ENCODE peak calls at places on chromosome 6, in seven cellular contexts. Z is CD8-positive, alpha-beta T cell; L is A673; J is colonic mucosa; K is CD4-positive, CD25-positive, alpha-beta regulatory T cell; E is WERI-Rb-1; Y is GM23248. G is an unnamed sample.

GRCh38 chr6:112882381-112882780 is 535.3 kb downstream of the RFPL4B start:
- DNase-seq in Z (no peak), L (peak; percentile 18), J (no peak), K (no peak), E (no peak), Y (no peak), G (no peak)

GRCh38 chr6:52588087-52588709 is 11.3 kb upstream of the TRAM2 start:
- DNase-seq in Z (no peak), L (no peak), J (no peak), K (no peak), E (no peak), Y (no peak), G (no peak)

GRCh38 chr6:55794136-55794812 is 81.1 kb downstream of the BMP5 start:
- DNase-seq in Z (no peak), L (no peak), J (no peak), K (no peak), E (no peak), Y (peak; percentile 90), G (no peak)

GRCh38 chr6:21949211-21949801 is 347.5 kb downstream of the PRL start:
- DNase-seq in Z (no peak), L (peak; percentile 68), J (no peak), K (no peak), E (peak; percentile 83), Y (no peak), G (no peak)

GRCh38 chr6:2857580-2858337 is 16.1 kb upstream of the SERPINB1 start:
- DNase-seq in Z (peak; percentile 76), L (peak; percentile 88), J (no peak), K (peak; percentile 81), E (no peak), Y (no peak), G (peak; percentile 73)

GRCh38 chr6:127176175-127176574 is 57.7 kb downstream of the RSPO3 start:
- DNase-seq in Z (no peak), L (peak; percentile 30), J (no peak), K (no peak), E (no peak), Y (peak; percentile 46), G (no peak)

GRCh38 chr6:107488875-107489635 is 862 bp upstream of the SOBP start:
- DNase-seq in Z (no peak), L (peak; percentile 38), J (peak; percentile 33), K (peak; percentile 17), E (peak; percentile 44), Y (peak; percentile 47), G (peak; percentile 81)

GRCh38 chr6:84224251-84224650 is 3.2 kb downstream of the CEP162 start:
- DNase-seq in Z (no peak), L (no peak), J (no peak), K (no peak), E (no peak), Y (peak; percentile 8), G (no peak)

GRCh38 chr6:143400258-143401059 is 50.0 kb downstream of the ADAT2 start:
- DNase-seq in Z (no peak), L (peak; percentile 12), J (peak; percentile 52), K (peak; percentile 23), E (no peak), Y (no peak), G (peak; percentile 39)

GRCh38 chr6:42279144-42279781 is 61.6 kb upstream of the MRPS10 start:
- DNase-seq in Z (peak; percentile 46), L (no peak), J (peak; percentile 85), K (peak; percentile 81), E (no peak), Y (peak; percentile 72), G (no peak)

GRCh38 chr6:28940294-28940858 is 16.6 kb upstream of the TRIM27 start:
- DNase-seq in Z (peak; percentile 36), L (peak; percentile 82), J (peak; percentile 78), K (peak; percentile 59), E (peak; percentile 65), Y (no peak), G (peak; percentile 34)

GRCh38 chr6:33694401-33694931 is 17.0 kb downstream of the UQCC2 start:
- DNase-seq in Z (peak; percentile 73), L (peak; percentile 50), J (no peak), K (peak; percentile 86), E (peak; percentile 100), Y (peak; percentile 91), G (peak; percentile 70)

GRCh38 chr6:79634491-79634890 is 3.4 kb downstream of the SH3BGRL2 start:
- DNase-seq in Z (no peak), L (no peak), J (no peak), K (no peak), E (no peak), Y (no peak), G (no peak)

GRCh38 chr6:79632580-79632979 is 1.5 kb downstream of the SH3BGRL2 start:
- DNase-seq in Z (no peak), L (no peak), J (no peak), K (no peak), E (no peak), Y (no peak), G (no peak)

GRCh38 chr6:79630883-79631799 is at the start of gene SH3BGRL2:
- DNase-seq in Z (peak; percentile 14), L (peak; percentile 84), J (peak; percentile 95), K (peak; percentile 14), E (peak; percentile 90), Y (peak; percentile 69), G (peak; percentile 87)

GRCh38 chr6:79630400-79630882 is 688 bp upstream of the SH3BGRL2 start:
- DNase-seq in Z (no peak), L (no peak), J (no peak), K (no peak), E (no peak), Y (no peak), G (no peak)

DNA sequence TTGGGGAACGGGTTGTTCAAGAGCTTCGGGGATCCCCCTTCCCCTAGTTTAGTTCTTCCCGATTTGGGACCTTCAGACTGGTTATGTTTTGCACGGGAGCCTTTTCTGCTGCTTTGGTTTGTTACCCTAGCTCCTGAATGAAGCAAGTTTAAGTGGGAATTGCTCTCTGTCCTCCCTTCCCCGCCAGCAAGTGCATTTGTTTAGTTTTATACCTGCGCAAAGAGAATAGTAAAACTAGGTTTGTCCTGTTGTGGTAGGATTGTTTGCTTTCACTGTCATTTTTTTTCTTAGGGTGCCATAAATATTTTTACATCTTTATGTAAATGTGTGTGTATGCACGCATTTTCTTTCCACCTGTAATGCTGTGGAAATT is 657 bp downstream of the SH3BGRL2 start:
- DNase-seq in Z (no peak), L (no peak), J (no peak), K (no peak), E (no peak), Y (peak; percentile 10), G (no peak)
- H3K4me3 ChIP-seq in Z (peak overlapping the region; percentile 57), L (peak overlapping the region; percentile 87), J (peak overlapping the region; percentile 57), K (no peak overlapping the region), E (peak overlapping the region; percentile 73), Y (peak overlapping the region; percentile 91), G (peak overlapping the region; percentile 83)

DNA sequence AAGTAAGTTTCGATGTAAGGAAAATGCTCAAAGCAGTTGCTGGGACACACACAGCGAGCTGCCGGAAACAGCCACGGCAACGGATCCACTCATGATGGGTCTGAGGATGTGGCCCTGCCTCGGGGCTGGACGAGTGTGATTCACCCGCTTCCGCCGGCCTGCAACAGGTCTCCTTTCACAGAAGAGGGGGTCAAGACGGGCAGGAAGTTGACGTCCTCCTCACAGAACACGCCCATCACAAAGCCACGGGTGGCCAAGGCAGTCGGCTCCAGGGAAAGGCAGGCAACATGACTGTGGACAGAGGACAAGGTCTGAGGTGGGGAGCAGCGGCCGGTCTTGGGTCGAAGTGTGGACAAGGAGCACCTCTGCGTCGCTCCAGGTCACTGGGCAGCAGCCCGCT is 29.9 kb upstream of the SMOC2 start:
- DNase-seq in Z (no peak), L (no peak), J (no peak), K (no peak), E (no peak), Y (no peak), G (no peak)
- H3K9me3 ChIP-seq in Z (no peaks in the 10 kb centered on the region), L (no peaks in the 10 kb centered on the region), J (no peaks in the 10 kb centered on the region), K (no peaks in the 10 kb centered on the region), E (no peaks in the 10 kb centered on the region), Y (no peaks in the 10 kb centered on the region), G (no peaks in the 10 kb centered on the region)

GRCh38 chr6:122710908-122711307 is 68.6 kb upstream of the FABP7 start:
- DNase-seq in Z (no peak), L (no peak), J (no peak), K (no peak), E (no peak), Y (no peak), G (no peak)

GRCh38 chr6:122712093-122712863 is 67.2 kb upstream of the FABP7 start:
- DNase-seq in Z (no peak), L (no peak), J (no peak), K (no peak), E (no peak), Y (peak; percentile 13), G (no peak)

GRCh38 chr6:122714059-122714458 is 65.5 kb upstream of the FABP7 start:
- DNase-seq in Z (no peak), L (no peak), J (no peak), K (no peak), E (no peak), Y (no peak), G (no peak)

GRCh38 chr6:122715725-122716124 is 63.8 kb upstream of the FABP7 start:
- DNase-seq in Z (no peak), L (no peak), J (no peak), K (no peak), E (no peak), Y (peak; percentile 13), G (no peak)

DNA sequence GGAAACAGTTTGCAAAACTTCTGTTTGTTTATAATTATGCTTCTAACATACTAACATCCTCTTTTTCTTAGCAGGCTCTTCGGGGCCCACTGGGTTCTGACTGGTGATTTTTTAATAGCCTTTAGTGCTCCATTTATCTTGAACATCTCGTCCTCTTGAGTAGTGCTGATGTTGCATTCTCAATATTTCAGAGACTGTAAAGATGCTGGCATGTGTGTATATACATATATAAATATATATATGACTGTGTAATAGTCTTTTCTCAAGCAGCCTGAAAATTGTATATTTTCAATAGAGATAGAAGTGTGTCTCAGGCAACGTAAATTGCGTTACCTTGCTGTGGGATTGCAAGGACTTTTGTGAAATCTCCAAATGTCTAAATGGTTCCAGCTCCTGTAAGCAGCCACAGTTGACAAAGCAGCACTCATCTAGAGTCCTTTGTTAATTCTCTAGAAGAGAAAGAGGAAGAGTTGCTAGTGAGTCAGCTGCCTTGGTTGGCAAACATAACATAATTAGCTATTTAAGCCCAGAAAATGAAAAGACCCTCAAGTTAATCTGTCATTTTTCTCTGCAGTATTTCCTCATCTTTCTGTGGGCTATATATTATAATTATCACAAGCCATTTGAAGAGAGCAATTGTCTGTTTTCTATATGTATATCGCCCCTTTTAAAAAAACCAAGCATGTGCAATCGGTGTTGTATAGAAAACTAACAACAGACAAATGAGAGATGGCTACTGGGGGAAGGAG is 66.5 kb upstream of the FABP7 start:
- DNase-seq in Z (no peak), L (no peak), J (no peak), K (no peak), E (no peak), Y (no peak), G (no peak)
- H3K27ac ChIP-seq in Z (no peak overlapping the region), L (no peak overlapping the region), J (no peak overlapping the region), K (no peak overlapping the region), E (no peak overlapping the region), Y (no peak overlapping the region), G (no peak overlapping the region)

GRCh38 chr6:67451874-67452273 is 1183.2 kb upstream of the ADGRB3 start:
- DNase-seq in Z (no peak), L (no peak), J (no peak), K (no peak), E (no peak), Y (no peak), G (no peak)
- H3K4me3 ChIP-seq in Z (no peak overlapping the region), L (no peak overlapping the region), J (no peak overlapping the region), K (no peak overlapping the region), E (no peak overlapping the region), Y (no peak overlapping the region), G (no peak overlapping the region)

GRCh38 chr6:170046786-170047626 is 243.9 kb downstream of the DLL1 start:
- DNase-seq in Z (no peak), L (no peak), J (no peak), K (no peak), E (no peak), Y (peak; percentile 61), G (no peak)
- H3K9me3 ChIP-seq in Z (no peaks in the 10 kb centered on the region), L (no peaks in the 10 kb centered on the region), J (no peaks in the 10 kb centered on the region), K (no peaks in the 10 kb centered on the region), E (no peaks in the 10 kb centered on the region), Y (no peaks in the 10 kb centered on the region), G (no peaks in the 10 kb centered on the region)

G was measured in right cardiac atrium.